ENCODE peak calls at places on chromosome 2, in eight cellular contexts. L is WTC11, Z is lung, M is fibroblast of pulmonary artery, J is heart left ventricle, R is progenitor cell of endocrine pancreas, B is B cell, X is cardiac fibroblast. W is an unnamed sample.

GRCh38 chr2:191617589-191617988 is 60.3 kb upstream of the NABP1 start:
- DNase-seq in L (no peak), Z (no peak), M (no peak), J (no peak), R (no peak), B (peak), X (no peak), W (no peak)

GRCh38 chr2:163465440-163465839 is 270.4 kb downstream of the FIGN start:
- DNase-seq in L (no peak), Z (no peak), M (peak), J (no peak), R (no peak), B (no peak), X (peak), W (no peak)

GRCh38 chr2:97748397-97748796 is 35.0 kb downstream of the ZAP70 start:
- DNase-seq in L (peak), Z (no peak), M (peak), J (peak), R (peak), B (peak), X (peak), W (no peak)

GRCh38 chr2:217294818-217295217 is 435.0 kb upstream of the TNP1 start:
- DNase-seq in L (no peak), Z (no peak), M (no peak), J (no peak), R (no peak), B (no peak), X (no peak), W (no peak)

GRCh38 chr2:168397629-168398028 is 58.4 kb upstream of the CERS6 start:
- DNase-seq in L (no peak), Z (no peak), M (no peak), J (no peak), R (no peak), B (no peak), X (no peak), W (no peak)

GRCh38 chr2:127108090-127108523 is 1.2 kb upstream of the BIN1 start:
- DNase-seq in L (peak), Z (no peak), M (no peak), J (no peak), R (no peak), B (no peak), X (no peak), W (peak)

GRCh38 chr2:220880623-220881022 is 691.5 kb downstream of the EPHA4 start:
- DNase-seq in L (no peak), Z (no peak), M (no peak), J (no peak), R (no peak), B (no peak), X (no peak), W (no peak)

GRCh38 chr2:192030289-192030688 is 164.4 kb downstream of the TMEFF2 start:
- DNase-seq in L (no peak), Z (no peak), M (peak), J (no peak), R (no peak), B (no peak), X (peak), W (no peak)

GRCh38 chr2:199443589-199444130 is 14.1 kb downstream of the SATB2 start:
- DNase-seq in L (no peak), Z (no peak), M (no peak), J (no peak), R (no peak), B (no peak), X (no peak), W (no peak)

GRCh38 chr2:88002359-88002707 is 14.0 kb downstream of the RNU2-63P start:
- DNase-seq in L (no peak), Z (no peak), M (no peak), J (no peak), R (no peak), B (no peak), X (no peak), W (no peak)

GRCh38 chr2:206920936-206921335 is 18.4 kb upstream of the CPO start:
- DNase-seq in L (no peak), Z (no peak), M (no peak), J (no peak), R (no peak), B (no peak), X (no peak), W (no peak)

GRCh38 chr2:175439416-175439815 is 257.9 kb upstream of the ATP5MC3 start:
- DNase-seq in L (no peak), Z (no peak), M (no peak), J (no peak), R (no peak), B (no peak), X (no peak), W (no peak)

GRCh38 chr2:23683001-23683400 is 243.9 kb downstream of the ATAD2B start:
- DNase-seq in L (no peak), Z (no peak), M (no peak), J (no peak), R (no peak), B (no peak), X (no peak), W (no peak)

GRCh38 chr2:100895402-100895801 is 75.5 kb downstream of the NPAS2 start:
- DNase-seq in L (no peak), Z (no peak), M (peak), J (peak), R (no peak), B (no peak), X (no peak), W (no peak)

GRCh38 chr2:229137623-229138022 is 133.5 kb downstream of the PID1 start:
- DNase-seq in L (no peak), Z (no peak), M (no peak), J (no peak), R (no peak), B (no peak), X (no peak), W (no peak)

GRCh38 chr2:10170256-10170655 is 47.7 kb downstream of the RRM2 start:
- DNase-seq in L (no peak), Z (no peak), M (peak), J (no peak), R (no peak), B (no peak), X (peak), W (no peak)

GRCh38 chr2:175847128-175847527 is 154.9 kb downstream of the LNPK start:
- DNase-seq in L (no peak), Z (no peak), M (no peak), J (no peak), R (no peak), B (no peak), X (peak), W (no peak)

GRCh38 chr2:9710311-9710710 is 79.5 kb upstream of the YWHAQ start:
- DNase-seq in L (no peak), Z (no peak), M (no peak), J (no peak), R (no peak), B (no peak), X (no peak), W (no peak)

GRCh38 chr2:15293262-15293937 is 267.7 kb downstream of the NBAS start:
- DNase-seq in L (no peak), Z (no peak), M (no peak), J (no peak), R (no peak), B (no peak), X (no peak), W (no peak)

DNA sequence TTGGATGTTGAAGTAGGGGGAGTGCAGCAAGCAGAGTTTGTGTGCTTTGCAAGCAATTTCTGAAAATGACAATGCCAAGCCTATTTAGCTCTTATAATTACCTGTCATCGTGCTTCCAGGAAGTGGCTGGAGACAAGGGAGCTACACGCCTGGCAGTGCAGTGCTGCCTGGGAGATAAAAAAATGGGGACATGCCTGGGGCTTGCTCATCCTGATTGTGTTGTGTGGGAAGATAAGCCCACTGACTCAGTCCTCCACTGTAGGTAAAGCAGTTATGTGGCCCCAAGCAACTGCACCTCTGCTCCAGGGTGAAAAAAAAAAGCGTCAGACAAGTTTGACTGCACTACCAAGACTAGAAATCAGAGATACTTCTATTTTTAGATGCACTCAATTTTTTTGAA is 396.9 kb upstream of the NXPH2 start:
- DNase-seq in L (no peak), Z (no peak), M (no peak), J (no peak), R (no peak), B (no peak), X (no peak), W (no peak)
- TF ChIP-seq CTCF in L (no peak), Z (no peak), M (no peak), J (no peak), R (no peak), B (no peak), X (no peak), W (no peak)

GRCh38 chr2:65382776-65383357 is 49.5 kb downstream of the SPRED2 start:
- DNase-seq in L (no peak), Z (peak), M (peak), J (peak), R (no peak), B (peak), X (peak), W (peak)
- TF ChIP-seq CTCF in L (no peak), Z (no peak), M (no peak), J (no peak), R (no peak), B (no peak), X (no peak), W (no peak)

DNA sequence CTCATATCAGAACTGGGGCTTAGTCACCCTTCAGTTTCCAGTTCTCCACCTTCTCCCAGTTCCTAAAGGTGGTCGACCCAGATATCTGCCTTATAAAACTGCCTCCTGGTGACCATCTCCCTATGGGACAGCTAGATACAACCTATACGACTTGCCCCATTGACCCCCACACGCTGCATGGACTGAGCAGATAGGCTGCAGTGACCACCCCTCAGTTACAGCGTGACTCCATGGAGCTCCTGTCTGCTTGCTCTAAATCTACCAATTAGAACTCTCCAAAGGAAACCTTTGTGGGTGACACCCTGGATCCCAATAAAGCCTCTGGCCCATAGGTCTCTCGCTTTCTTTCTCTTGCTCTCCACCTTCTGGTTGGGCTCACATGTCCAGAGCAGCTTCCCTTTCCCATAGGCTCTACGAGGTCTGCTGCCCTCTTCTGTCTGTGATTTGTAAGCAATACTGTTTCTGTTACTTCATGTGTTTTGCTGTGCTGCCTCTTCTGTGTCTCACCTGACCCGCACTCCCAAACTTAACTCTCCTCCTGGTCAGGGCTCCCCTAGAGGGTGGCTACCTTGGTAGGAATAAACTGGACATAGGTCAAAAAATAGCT is 971.3 kb upstream of the FAM98A start:
- DNase-seq in L (peak), Z (no peak), M (no peak), J (no peak), R (no peak), B (no peak), X (no peak), W (no peak)
- TF ChIP-seq CTCF in L (no peak), Z (no peak), M (no peak), J (no peak), R (peak), B (no peak), X (no peak), W (no peak)

GRCh38 chr2:189287982-189288494 is 108.5 kb upstream of the COL5A2 start:
- DNase-seq in L (no peak), Z (no peak), M (peak), J (no peak), R (no peak), B (no peak), X (peak), W (no peak)
- TF ChIP-seq CTCF in L (no peak), Z (peak), M (peak), J (peak), R (peak), B (no peak), X (peak), W (peak)

GRCh38 chr2:96208144-96209010 is at the start of gene STARD7:
- DNase-seq in L (peak), Z (peak), M (peak), J (peak), R (peak), B (peak), X (peak), W (peak)
- TF ChIP-seq CTCF in L (no peak), Z (no peak), M (no peak), J (peak), R (peak), B (no peak), X (no peak), W (peak)

GRCh38 chr2:46939596-46940359 is 24.2 kb upstream of the MCFD2 start:
- DNase-seq in L (no peak), Z (no peak), M (no peak), J (no peak), R (no peak), B (peak), X (no peak), W (no peak)

GRCh38 chr2:46936566-46936965 is 21.0 kb upstream of the MCFD2 start:
- DNase-seq in L (no peak), Z (no peak), M (no peak), J (no peak), R (no peak), B (no peak), X (no peak), W (no peak)

GRCh38 chr2:46935071-46935470 is 19.5 kb upstream of the MCFD2 start:
- DNase-seq in L (no peak), Z (no peak), M (no peak), J (no peak), R (no peak), B (no peak), X (no peak), W (no peak)

GRCh38 chr2:46942143-46942526 is 26.5 kb upstream of the MCFD2 start:
- DNase-seq in L (no peak), Z (peak), M (no peak), J (no peak), R (no peak), B (peak), X (no peak), W (no peak)

DNA sequence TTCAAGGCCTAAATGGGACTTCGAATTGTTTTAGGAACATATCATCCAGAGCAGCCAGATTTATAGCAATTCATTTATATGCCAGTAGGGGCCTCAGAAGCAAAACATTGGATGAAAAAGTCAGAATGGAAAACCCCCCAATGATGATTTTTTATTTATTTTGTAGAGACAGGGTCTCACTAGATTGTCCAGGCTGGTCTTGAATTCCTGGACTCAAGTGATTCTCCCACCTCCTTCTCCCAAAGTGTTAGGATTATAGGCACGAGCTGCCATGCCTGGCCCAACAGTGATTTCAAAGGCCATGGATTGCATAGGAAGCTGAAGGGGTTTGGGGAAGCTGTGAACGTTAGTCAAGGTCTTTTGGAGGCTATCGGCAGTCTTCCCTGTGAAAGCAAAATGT is 21.9 kb upstream of the MCFD2 start:
- DNase-seq in L (no peak), Z (no peak), M (no peak), J (no peak), R (no peak), B (peak), X (no peak), W (no peak)
- TF ChIP-seq CTCF in L (no peak), Z (no peak), M (peak), J (no peak), R (peak), B (peak), X (peak), W (peak)

DNA sequence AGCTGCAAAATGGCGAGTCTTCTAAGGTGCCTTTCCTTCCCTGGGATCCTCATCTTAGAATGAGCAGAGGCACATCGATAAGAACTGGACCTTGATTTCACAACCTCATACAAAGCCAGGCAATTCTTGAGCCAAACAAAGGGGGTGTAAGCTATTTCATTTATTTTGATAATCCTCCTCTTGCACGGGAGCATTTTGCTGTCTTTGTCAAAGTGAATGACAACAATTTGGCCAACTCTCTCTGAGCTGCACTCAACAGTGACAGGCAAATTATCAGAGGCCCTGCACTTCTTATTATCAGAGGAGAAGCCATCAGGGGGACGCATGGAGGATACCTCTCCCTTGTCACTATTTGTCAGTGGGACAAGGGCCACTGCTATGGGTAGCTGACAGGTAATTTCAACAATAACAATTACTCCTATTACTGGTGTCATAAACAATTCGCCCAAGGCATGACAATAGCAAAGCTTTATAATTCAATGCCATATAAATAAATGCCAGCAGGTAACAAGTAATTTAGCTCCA is 260.3 kb downstream of the MEIS1 start:
- DNase-seq in L (no peak), Z (no peak), M (no peak), J (no peak), R (no peak), B (no peak), X (no peak), W (no peak)
- TF ChIP-seq CTCF in L (no peak), Z (no peak), M (no peak), J (no peak), R (no peak), B (no peak), X (no peak), W (no peak)

W was measured in mesothelial cell of epicardium.